ENCODE peak calls at places on chromosomes 16 and 17, in four cellular contexts. One of them, this sample, is unnamed.

GRCh38 chr17:80968602-80969029 is 23.0 kb upstream of the CHMP6 start:
- DNase-seq in heart left ventricle: no peak
- DNase-seq in SJSA1: no peak
- DNase-seq in colonic mucosa: no peak
- DNase-seq in this sample: no peak

GRCh38 chr16:70788668-70789161 is 12.2 kb downstream of the VAC14 start:
- DNase-seq in heart left ventricle: no peak
- DNase-seq in colonic mucosa: no peak
- DNase-seq in SJSA1: no peak
- DNase-seq in this sample: no peak

GRCh38 chr16:2035431-2036199 is 8.9 kb downstream of the NHERF2 start:
- DNase-seq in heart left ventricle: peak; percentile 79
- DNase-seq in colonic mucosa: peak; percentile 48
- DNase-seq in SJSA1: peak; percentile 97
- DNase-seq in this sample: peak; percentile 93

GRCh38 chr17:82449136-82449882 is 1.2 kb downstream of the CYBC1 start:
- DNase-seq in colonic mucosa: no peak
- DNase-seq in heart left ventricle: no peak
- DNase-seq in SJSA1: peak; percentile 48
- DNase-seq in this sample: peak; percentile 69

GRCh38 chr16:68488559-68488958 is 40.3 kb upstream of the SMPD3 start:
- DNase-seq in heart left ventricle: no peak
- DNase-seq in colonic mucosa: no peak
- DNase-seq in SJSA1: no peak
- DNase-seq in this sample: no peak

GRCh38 chr16:55832788-55833583 is at the start of gene CES1:
- DNase-seq in heart left ventricle: peak; percentile 74
- DNase-seq in colonic mucosa: peak; percentile 68
- DNase-seq in SJSA1: no peak
- DNase-seq in this sample: peak; percentile 96

GRCh38 chr17:57679356-57679755 is 65.7 kb downstream of the CCDC182 start:
- DNase-seq in colonic mucosa: peak; percentile 9
- DNase-seq in SJSA1: peak; percentile 29
- DNase-seq in heart left ventricle: no peak
- DNase-seq in this sample: no peak

GRCh38 chr16:50525716-50526115 is 22.5 kb upstream of the NKD1 start:
- DNase-seq in SJSA1: peak; percentile 9
- DNase-seq in colonic mucosa: no peak
- DNase-seq in heart left ventricle: no peak
- DNase-seq in this sample: no peak

GRCh38 chr17:3475812-3476686 is at the start of gene ASPA:
- DNase-seq in SJSA1: no peak
- DNase-seq in heart left ventricle: no peak
- DNase-seq in colonic mucosa: no peak
- DNase-seq in this sample: no peak

GRCh38 chr16:77211880-77212735 is 12.9 kb downstream of the SYCE1L start:
- DNase-seq in heart left ventricle: peak; percentile 81
- DNase-seq in colonic mucosa: peak; percentile 65
- DNase-seq in SJSA1: no peak
- DNase-seq in this sample: peak; percentile 77

DNA sequence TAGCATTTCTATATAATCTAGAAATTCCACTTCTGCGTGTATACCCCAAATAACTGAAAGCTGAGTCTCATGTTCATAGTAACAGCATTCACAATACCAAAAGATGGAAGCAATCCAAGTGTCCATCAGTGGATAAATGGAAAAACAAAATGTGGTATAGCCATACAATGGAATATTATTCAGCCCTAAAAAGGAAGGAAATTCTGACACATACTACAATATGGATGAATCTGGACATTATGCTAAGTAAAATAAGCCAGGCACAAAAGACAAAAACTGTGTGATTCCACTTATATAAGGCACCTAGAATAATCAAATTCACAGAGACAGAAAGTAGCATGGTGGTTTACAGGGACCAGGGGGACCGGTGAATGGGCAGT is 20.4 kb downstream of the HOXB1 start:
- DNase-seq in SJSA1: no peak
- DNase-seq in heart left ventricle: no peak
- DNase-seq in colonic mucosa: no peak
- DNase-seq in this sample: no peak
- H3K4me1 ChIP-seq in SJSA1: peaks cover 10% of the 10 kb centered on the region
- H3K4me1 ChIP-seq in heart left ventricle: no peaks in the 10 kb centered on the region
- H3K4me1 ChIP-seq in colonic mucosa: no peaks in the 10 kb centered on the region
- H3K4me1 ChIP-seq in this sample: no peaks in the 10 kb centered on the region

DNA sequence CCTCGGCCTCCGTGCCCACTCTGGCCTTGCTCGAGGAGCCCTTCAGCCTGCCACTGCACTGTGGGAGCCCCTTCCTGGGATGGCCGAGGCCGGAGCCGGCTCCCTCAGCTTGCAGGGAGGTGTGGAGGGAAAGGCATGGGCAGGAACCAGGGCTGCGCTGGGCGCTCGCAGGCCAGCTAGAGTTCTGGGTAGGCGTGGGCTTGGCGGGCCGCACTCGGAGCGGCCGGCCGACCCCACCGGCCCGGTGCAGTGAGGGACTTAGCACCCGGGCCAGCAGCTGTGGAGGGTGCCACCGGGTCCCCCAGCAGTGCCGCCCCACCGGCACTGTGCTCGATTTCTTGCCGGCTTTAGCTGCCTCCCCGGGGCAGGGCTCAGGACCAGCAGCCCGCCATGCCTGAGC is 101.0 kb upstream of the IRX5 start:
- DNase-seq in colonic mucosa: no peak
- DNase-seq in heart left ventricle: peak; percentile 53
- DNase-seq in SJSA1: no peak
- DNase-seq in this sample: no peak
- H3K4me3 ChIP-seq in colonic mucosa: no peak overlapping the region
- H3K4me3 ChIP-seq in heart left ventricle: no peak overlapping the region
- H3K4me3 ChIP-seq in SJSA1: no peak overlapping the region
- H3K4me3 ChIP-seq in this sample: no peak overlapping the region

GRCh38 chr17:45106582-45106981 is 25.7 kb downstream of the PLCD3 start:
- DNase-seq in heart left ventricle: no peak
- DNase-seq in colonic mucosa: no peak
- DNase-seq in SJSA1: no peak
- DNase-seq in this sample: no peak
- H3K4me1 ChIP-seq in heart left ventricle: peaks cover 34% of the 10 kb centered on the region
- H3K4me1 ChIP-seq in colonic mucosa: no peaks in the 10 kb centered on the region
- H3K4me1 ChIP-seq in SJSA1: no peaks in the 10 kb centered on the region
- H3K4me1 ChIP-seq in this sample: peaks cover 10% of the 10 kb centered on the region

DNA sequence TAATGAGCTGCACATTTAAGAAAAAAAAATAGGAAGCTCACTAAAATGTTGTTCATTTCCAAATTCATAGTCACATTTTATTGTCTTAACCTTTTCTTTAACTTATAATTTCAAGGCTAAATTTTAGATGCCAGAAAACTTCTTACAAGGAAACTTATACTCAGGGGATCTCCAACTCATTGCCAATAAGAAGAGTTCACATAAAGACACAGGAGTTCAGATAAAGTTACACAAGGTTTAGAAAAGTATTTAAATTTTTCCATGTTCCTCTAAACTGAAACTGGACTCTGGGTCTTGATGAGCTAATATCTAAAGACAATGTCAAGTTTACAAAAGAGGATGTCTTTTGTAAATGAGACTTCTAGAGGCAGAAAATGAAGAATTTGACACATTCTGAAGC is 190.7 kb upstream of the KCNJ16 start:
- DNase-seq in heart left ventricle: no peak
- DNase-seq in colonic mucosa: no peak
- DNase-seq in SJSA1: no peak
- DNase-seq in this sample: no peak
- H3K4me3 ChIP-seq in heart left ventricle: no peak overlapping the region
- H3K4me3 ChIP-seq in colonic mucosa: no peak overlapping the region
- H3K4me3 ChIP-seq in SJSA1: no peak overlapping the region
- H3K4me3 ChIP-seq in this sample: no peak overlapping the region

GRCh38 chr16:27320261-27321012 is 6.7 kb downstream of the IL4R start:
- DNase-seq in SJSA1: no peak
- DNase-seq in colonic mucosa: no peak
- DNase-seq in heart left ventricle: no peak
- DNase-seq in this sample: no peak
- H3K4me1 ChIP-seq in SJSA1: peaks cover 3% of the 10 kb centered on the region
- H3K4me1 ChIP-seq in colonic mucosa: peaks cover 24% of the 10 kb centered on the region
- H3K4me1 ChIP-seq in heart left ventricle: no peaks in the 10 kb centered on the region
- H3K4me1 ChIP-seq in this sample: peaks cover 21% of the 10 kb centered on the region

DNA sequence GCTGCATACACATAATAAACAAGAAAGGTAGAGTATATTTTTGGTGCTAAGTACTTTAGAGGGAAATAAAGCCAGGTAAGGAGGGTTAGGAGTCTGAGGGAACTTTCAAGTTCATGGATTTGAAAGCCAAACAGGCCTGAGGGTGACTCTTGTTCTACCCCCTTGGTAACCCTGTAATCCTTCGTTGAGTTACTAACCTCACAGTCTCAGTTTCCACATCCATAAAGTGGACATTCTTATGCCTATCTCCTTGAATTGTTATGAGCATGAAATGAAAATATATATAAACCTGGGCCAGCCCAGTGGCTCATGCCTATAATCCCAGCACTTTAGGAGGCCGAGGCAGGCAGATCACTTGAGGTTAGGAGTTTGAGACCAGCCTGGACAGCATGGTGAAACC is 22.4 kb downstream of the PECAM1 start:
- DNase-seq in heart left ventricle: no peak
- DNase-seq in colonic mucosa: no peak
- DNase-seq in SJSA1: no peak
- DNase-seq in this sample: no peak
- H3K4me3 ChIP-seq in heart left ventricle: no peak overlapping the region
- H3K4me3 ChIP-seq in colonic mucosa: no peak overlapping the region
- H3K4me3 ChIP-seq in SJSA1: no peak overlapping the region
- H3K4me3 ChIP-seq in this sample: no peak overlapping the region

GRCh38 chr16:87372305-87372704 is 11.3 kb downstream of the FBXO31 start:
- DNase-seq in SJSA1: no peak
- DNase-seq in heart left ventricle: peak; percentile 4
- DNase-seq in colonic mucosa: no peak
- DNase-seq in this sample: no peak
- H3K4me1 ChIP-seq in SJSA1: peaks cover 17% of the 10 kb centered on the region
- H3K4me1 ChIP-seq in heart left ventricle: peaks cover 52% of the 10 kb centered on the region
- H3K4me1 ChIP-seq in colonic mucosa: peaks cover 14% of the 10 kb centered on the region
- H3K4me1 ChIP-seq in this sample: peaks cover 9% of the 10 kb centered on the region

GRCh38 chr16:5064915-5065314 is 841 bp downstream of the C16orf89 start:
- DNase-seq in SJSA1: no peak
- DNase-seq in colonic mucosa: peak; percentile 76
- DNase-seq in heart left ventricle: no peak
- DNase-seq in this sample: no peak
- H3K4me3 ChIP-seq in SJSA1: no peak overlapping the region
- H3K4me3 ChIP-seq in colonic mucosa: no peak overlapping the region
- H3K4me3 ChIP-seq in heart left ventricle: no peak overlapping the region
- H3K4me3 ChIP-seq in this sample: no peak overlapping the region

This sample was measured in right cardiac atrium.